ENCODE peak calls at places on chromosomes 1 and 21, in six cellular contexts. S, W, N, A, L and X are unnamed samples.

GRCh38 chr1:209787551-209787950 is 3.2 kb upstream of the C1orf74 start:
- DNase-seq in A (no peak), L (no peak), S (no peak), N (no peak), W (no peak), X (no peak)

GRCh38 chr1:21534674-21535378 is 25.6 kb downstream of the ALPL start:
- DNase-seq in A (peak; percentile 45), L (no peak), S (no peak), W (peak; percentile 62), N (peak; percentile 36), X (peak; percentile 17)

GRCh38 chr1:37728416-37728815 is 36.1 kb downstream of the CDCA8 start:
- DNase-seq in N (no peak), A (no peak), L (no peak), S (no peak), W (no peak), X (no peak)

GRCh38 chr1:151905070-151905442 is 4.3 kb downstream of the THEM4 start:
- DNase-seq in L (peak; percentile 51), A (peak; percentile 71), S (no peak), N (no peak), W (no peak), X (no peak)

GRCh38 chr1:42798010-42798409 is 13.2 kb downstream of the TMEM269 start:
- DNase-seq in S (no peak), W (no peak), N (no peak), A (no peak), L (no peak), X (no peak)

GRCh38 chr1:116824631-116825399 is 70.6 kb downstream of the CD2 start:
- DNase-seq in N (no peak), S (no peak), L (no peak), W (no peak), A (no peak), X (no peak)

GRCh38 chr1:98421098-98421460 is 240.4 kb upstream of the SNX7 start:
- DNase-seq in S (no peak), W (no peak), N (no peak), A (no peak), L (no peak), X (no peak)

GRCh38 chr1:47411441-47411840 is 4.6 kb upstream of the FOXE3 start:
- DNase-seq in S (no peak), N (no peak), W (no peak), A (no peak), L (no peak), X (no peak)

GRCh38 chr1:241316372-241316771 is 40.6 kb downstream of the RGS7 start:
- DNase-seq in N (no peak), W (no peak), S (no peak), L (no peak), A (no peak), X (no peak)

GRCh38 chr1:147076442-147076841 is 95.8 kb downstream of the PRKAB2 start:
- DNase-seq in A (no peak), S (no peak), L (no peak), W (no peak), N (no peak), X (no peak)

GRCh38 chr1:38992450-38993111 is 1.5 kb downstream of the AKIRIN1 start:
- DNase-seq in S (no peak), L (no peak), W (no peak), A (no peak), N (no peak), X (no peak)

GRCh38 chr1:180544050-180544449 is 14.7 kb upstream of the OVAAL start:
- DNase-seq in S (no peak), N (no peak), L (no peak), A (no peak), W (no peak), X (no peak)

GRCh38 chr1:236486315-236486714 is 37.5 kb upstream of the LGALS8 start:
- DNase-seq in L (no peak), W (no peak), S (no peak), A (no peak), N (no peak), X (no peak)

GRCh38 chr1:186925881-186926676 is 97.3 kb downstream of the PLA2G4A start:
- DNase-seq in S (no peak), W (no peak), N (no peak), L (no peak), A (no peak), X (no peak)

GRCh38 chr1:8604041-8604942 is 213.1 kb downstream of the RERE start:
- DNase-seq in W (no peak), A (peak; percentile 65), N (no peak), S (no peak), L (peak; percentile 18), X (no peak)

GRCh38 chr21:41121785-41122415 is 46.1 kb upstream of the BACE2 start:
- DNase-seq in S (peak; percentile 71), L (peak; percentile 63), A (peak; percentile 80), W (peak; percentile 71), N (peak; percentile 97), X (peak; percentile 36)

GRCh38 chr1:58922302-58923089 is 138.6 kb upstream of the JUN start:
- DNase-seq in N (no peak), W (peak; percentile 60), L (no peak), A (peak; percentile 81), S (no peak), X (no peak)

GRCh38 chr1:241591317-241591716 is 48.9 kb downstream of the CHML start:
- DNase-seq in A (no peak), W (peak; percentile 24), S (no peak), L (no peak), N (no peak), X (no peak)

GRCh38 chr1:109790735-109791494 is 27.2 kb upstream of the EPS8L3 start:
- DNase-seq in W (no peak), L (peak; percentile 71), S (no peak), N (no peak), A (peak; percentile 88), X (peak; percentile 94)

GRCh38 chr1:77412069-77412793 is 130.4 kb downstream of the AK5 start:
- DNase-seq in L (no peak), S (no peak), N (no peak), A (no peak), W (peak; percentile 42), X (no peak)

GRCh38 chr1:19385869-19386591 is 73.9 kb downstream of the SLC66A1 start:
- DNase-seq in S (peak; percentile 25), L (no peak), N (peak; percentile 72), W (peak; percentile 73), A (no peak), X (no peak)

GRCh38 chr1:229155472-229155871 is 115.4 kb upstream of the RAB4A start:
- DNase-seq in W (no peak), S (no peak), N (peak; percentile 29), A (peak; percentile 43), L (peak; percentile 21), X (peak; percentile 7)